ENCODE peak calls at places on chromosomes 11 and 22, in six cellular contexts. One of them, this sample, is unnamed.

GRCh38 chr11:63448646-63449045 is 42.3 kb downstream of the PLAAT5 start:
- DNase-seq in iPS-NIHi11: peak
- DNase-seq in spleen: no peak
- DNase-seq in neural progenitor cell: no peak
- DNase-seq in stimulated activated CD4-positive, alpha-beta T cell treated with anti-CD3 and anti-CD28 coated beads, Interleukin-12 subunit alpha, Interleukin-12 subunit beta, amount 100 ng/mL, for 24 hours: no peak
- DNase-seq in cardiac muscle cell: no peak
- DNase-seq in this sample: no peak

GRCh38 chr11:119087747-119088241 is 3.1 kb downstream of the HMBS start:
- DNase-seq in iPS-NIHi11: no peak
- DNase-seq in spleen: no peak
- DNase-seq in neural progenitor cell: no peak
- DNase-seq in stimulated activated CD4-positive, alpha-beta T cell treated with anti-CD3 and anti-CD28 coated beads, Interleukin-12 subunit alpha, Interleukin-12 subunit beta, amount 100 ng/mL, for 24 hours: no peak
- DNase-seq in cardiac muscle cell: no peak
- DNase-seq in this sample: no peak

GRCh38 chr11:48028909-48029685 is 48.7 kb downstream of the PTPRJ start:
- DNase-seq in iPS-NIHi11: no peak
- DNase-seq in spleen: peak
- DNase-seq in neural progenitor cell: no peak
- DNase-seq in stimulated activated CD4-positive, alpha-beta T cell treated with anti-CD3 and anti-CD28 coated beads, Interleukin-12 subunit alpha, Interleukin-12 subunit beta, amount 100 ng/mL, for 24 hours: no peak
- DNase-seq in cardiac muscle cell: no peak
- DNase-seq in this sample: no peak

GRCh38 chr22:31104869-31105268 is 2.5 kb downstream of the SELENOM start:
- DNase-seq in iPS-NIHi11: peak
- DNase-seq in spleen: peak
- DNase-seq in neural progenitor cell: peak
- DNase-seq in stimulated activated CD4-positive, alpha-beta T cell treated with anti-CD3 and anti-CD28 coated beads, Interleukin-12 subunit alpha, Interleukin-12 subunit beta, amount 100 ng/mL, for 24 hours: no peak
- DNase-seq in cardiac muscle cell: no peak
- DNase-seq in this sample: peak

GRCh38 chr11:8018742-8019631 is 31.9 kb downstream of the EIF3F start:
- DNase-seq in iPS-NIHi11: peak
- DNase-seq in spleen: peak
- DNase-seq in neural progenitor cell: peak
- DNase-seq in stimulated activated CD4-positive, alpha-beta T cell treated with anti-CD3 and anti-CD28 coated beads, Interleukin-12 subunit alpha, Interleukin-12 subunit beta, amount 100 ng/mL, for 24 hours: peak
- DNase-seq in cardiac muscle cell: peak
- DNase-seq in this sample: peak

GRCh38 chr11:65743928-65744698 is 23.5 kb upstream of the RNASEH2C start:
- DNase-seq in iPS-NIHi11: peak
- DNase-seq in spleen: no peak
- DNase-seq in neural progenitor cell: peak
- DNase-seq in stimulated activated CD4-positive, alpha-beta T cell treated with anti-CD3 and anti-CD28 coated beads, Interleukin-12 subunit alpha, Interleukin-12 subunit beta, amount 100 ng/mL, for 24 hours: no peak
- DNase-seq in cardiac muscle cell: peak
- DNase-seq in this sample: no peak

GRCh38 chr22:17222503-17222902 is 3.3 kb upstream of the ADA2 start:
- DNase-seq in iPS-NIHi11: no peak
- DNase-seq in spleen: no peak
- DNase-seq in neural progenitor cell: no peak
- DNase-seq in stimulated activated CD4-positive, alpha-beta T cell treated with anti-CD3 and anti-CD28 coated beads, Interleukin-12 subunit alpha, Interleukin-12 subunit beta, amount 100 ng/mL, for 24 hours: no peak
- DNase-seq in cardiac muscle cell: no peak
- DNase-seq in this sample: no peak

GRCh38 chr22:42562282-42562681 is 8.5 kb downstream of the SERHL2 start:
- DNase-seq in iPS-NIHi11: no peak
- DNase-seq in spleen: no peak
- DNase-seq in neural progenitor cell: no peak
- DNase-seq in stimulated activated CD4-positive, alpha-beta T cell treated with anti-CD3 and anti-CD28 coated beads, Interleukin-12 subunit alpha, Interleukin-12 subunit beta, amount 100 ng/mL, for 24 hours: no peak
- DNase-seq in cardiac muscle cell: no peak
- DNase-seq in this sample: peak

GRCh38 chr22:46072030-46072881 is 78.1 kb upstream of the PPARA start:
- DNase-seq in iPS-NIHi11: no peak
- DNase-seq in spleen: peak
- DNase-seq in neural progenitor cell: peak
- DNase-seq in stimulated activated CD4-positive, alpha-beta T cell treated with anti-CD3 and anti-CD28 coated beads, Interleukin-12 subunit alpha, Interleukin-12 subunit beta, amount 100 ng/mL, for 24 hours: no peak
- DNase-seq in cardiac muscle cell: no peak
- DNase-seq in this sample: peak

GRCh38 chr22:38935023-38935422 is 22.4 kb upstream of the APOBEC3A start:
- DNase-seq in iPS-NIHi11: no peak
- DNase-seq in spleen: no peak
- DNase-seq in neural progenitor cell: no peak
- DNase-seq in stimulated activated CD4-positive, alpha-beta T cell treated with anti-CD3 and anti-CD28 coated beads, Interleukin-12 subunit alpha, Interleukin-12 subunit beta, amount 100 ng/mL, for 24 hours: no peak
- DNase-seq in cardiac muscle cell: no peak
- DNase-seq in this sample: no peak

GRCh38 chr11:47466201-47466600 is 17.3 kb upstream of the RAPSN start:
- DNase-seq in iPS-NIHi11: no peak
- DNase-seq in spleen: no peak
- DNase-seq in neural progenitor cell: no peak
- DNase-seq in stimulated activated CD4-positive, alpha-beta T cell treated with anti-CD3 and anti-CD28 coated beads, Interleukin-12 subunit alpha, Interleukin-12 subunit beta, amount 100 ng/mL, for 24 hours: no peak
- DNase-seq in cardiac muscle cell: no peak
- DNase-seq in this sample: no peak

This sample was measured in ovary.